ENCODE peak calls at places on chromosomes 6 and 20, in four cellular contexts. S is activated CD4-positive, CD25-positive, alpha-beta regulatory T cell; T is anterior cingulate cortex; Y is T-helper 2 cell. D is an unnamed sample.
A peak's percentile ranks its signal among the peaks of the same experiment; 100 is the strongest.

GRCh38 chr20:2206957-2207769 is 88.6 kb upstream of the TGM3 start:
- DNase-seq in S (peak; percentile 23), T (peak; percentile 43), Y (peak; percentile 56), D (no peak)

GRCh38 chr20:24617757-24618450 is 148.5 kb downstream of the SYNDIG1 start:
- DNase-seq in T (no peak), S (no peak), Y (no peak), D (no peak)

GRCh38 chr20:21353236-21353635 is 44.1 kb downstream of the NKX2-4 start:
- DNase-seq in Y (no peak), S (no peak), T (no peak), D (no peak)

GRCh38 chr20:21047981-21048380 is 58.2 kb downstream of the LINC00237 start:
- DNase-seq in Y (no peak), S (no peak), T (no peak), D (no peak)

GRCh38 chr20:19397676-19398075 is 185.2 kb downstream of the SLC24A3 start:
- DNase-seq in Y (peak; percentile 8), T (no peak), S (no peak), D (no peak)

GRCh38 chr6:116772450-116772849 is 6.9 kb upstream of the FAM162B start:
- DNase-seq in T (no peak), Y (no peak), S (no peak), D (no peak)

GRCh38 chr20:56460459-56460858 is 8.0 kb upstream of the RTF2 start:
- DNase-seq in S (no peak), Y (peak; percentile 94), T (no peak), D (no peak)

GRCh38 chr20:25059866-25060465 is 2.0 kb upstream of the ACSS1 start:
- DNase-seq in Y (no peak), S (no peak), T (no peak), D (no peak)

GRCh38 chr6:76876922-76877553 is 586.3 kb downstream of the HTR1B start:
- DNase-seq in Y (no peak), S (no peak), T (no peak), D (no peak)

GRCh38 chr6:151101811-151102694 is 137.7 kb upstream of the AKAP12 start:
- DNase-seq in Y (no peak), S (no peak), T (no peak), D (no peak)

GRCh38 chr6:33271608-33272357 is at the start of the genes RPS18 and VPS52:
- DNase-seq in T (peak; percentile 91), Y (peak; percentile 99), S (peak; percentile 83), D (peak; percentile 93)

GRCh38 chr6:148973809-148974208 is 227.0 kb downstream of the UST start:
- DNase-seq in T (no peak), S (no peak), Y (no peak), D (no peak)

GRCh38 chr6:40391086-40391485 is 196.1 kb downstream of the LRFN2 start:
- DNase-seq in T (no peak), Y (no peak), S (no peak), D (no peak)

GRCh38 chr6:31402324-31403282 is 792 bp upstream of the MICA start:
- DNase-seq in S (no peak), T (no peak), Y (peak; percentile 51), D (no peak)

GRCh38 chr20:4697874-4698221 is 23.9 kb upstream of the PRND start:
- DNase-seq in S (no peak), T (no peak), Y (no peak), D (no peak)

GRCh38 chr6:136771306-136771705 is 21.0 kb downstream of the MAP3K5 start:
- DNase-seq in S (no peak), T (no peak), Y (no peak), D (no peak)

D was measured in Panc1.